ENCODE peak calls at places on chromosomes 7 and 10, in nine cellular contexts. I, Y, V, A, G, L, R, C and S are unnamed samples.

GRCh38 chr10:49104323-49104722 is 11.0 kb downstream of the VSTM4 start:
- DNase-seq in I (no peak), Y (no peak), V (no peak), A (no peak), G (no peak), L (no peak), R (no peak), C (no peak), S (no peak)

GRCh38 chr10:93749218-93749799 is 8.4 kb upstream of the LGI1 start:
- DNase-seq in I (no peak), Y (no peak), V (no peak), A (no peak), G (no peak), L (no peak), R (no peak), C (no peak), S (no peak)

GRCh38 chr10:690227-691161 is 1.0 kb upstream of the DIP2C start:
- DNase-seq in I (no peak), Y (peak), V (no peak), A (no peak), G (no peak), L (no peak), R (no peak), C (no peak), S (no peak)

GRCh38 chr10:4472190-4472904 is 353.7 kb upstream of the AKR1E2 start:
- DNase-seq in I (no peak), Y (no peak), V (no peak), A (no peak), G (no peak), L (no peak), R (no peak), C (no peak), S (no peak)

GRCh38 chr7:42494722-42495121 is 257.7 kb upstream of the GLI3 start:
- DNase-seq in I (no peak), Y (no peak), V (no peak), A (peak), G (peak), L (no peak), R (no peak), C (no peak), S (peak)

GRCh38 chr10:34018129-34018528 is 683.7 kb upstream of the NRP1 start:
- DNase-seq in I (no peak), Y (peak), V (no peak), A (no peak), G (peak), L (no peak), R (peak), C (no peak), S (no peak)

GRCh38 chr10:59865101-59865500 is 41.3 kb downstream of the CCDC6 start:
- DNase-seq in I (no peak), Y (peak), V (no peak), A (peak), G (no peak), L (no peak), R (peak), C (no peak), S (peak)

GRCh38 chr10:130141038-130141437 is 4.8 kb downstream of the GLRX3 start:
- DNase-seq in I (no peak), Y (no peak), V (no peak), A (no peak), G (no peak), L (no peak), R (no peak), C (no peak), S (no peak)

GRCh38 chr7:6030988-6031387 is at the start of gene ANKRD61:
- DNase-seq in I (no peak), Y (no peak), V (no peak), A (no peak), G (no peak), L (no peak), R (no peak), C (no peak), S (no peak)

GRCh38 chr7:51701935-51702334 is 385.3 kb upstream of the COBL start:
- DNase-seq in I (no peak), Y (no peak), V (no peak), A (no peak), G (no peak), L (no peak), R (no peak), C (no peak), S (no peak)

GRCh38 chr7:28807396-28807994 is 150.6 kb downstream of the TRIL start:
- DNase-seq in I (no peak), Y (no peak), V (no peak), A (no peak), G (peak), L (no peak), R (no peak), C (no peak), S (no peak)

GRCh38 chr7:26440253-26440992 is 148.8 kb downstream of the SNX10 start:
- DNase-seq in I (no peak), Y (no peak), V (no peak), A (no peak), G (no peak), L (no peak), R (no peak), C (no peak), S (no peak)

GRCh38 chr10:5043716-5044115 is 40.1 kb upstream of the AKR1C2 start:
- DNase-seq in I (no peak), Y (no peak), V (no peak), A (peak), G (no peak), L (peak), R (no peak), C (no peak), S (no peak)

GRCh38 chr10:104546756-104547155 is 94.3 kb upstream of the SORCS3 start:
- DNase-seq in I (no peak), Y (no peak), V (no peak), A (no peak), G (no peak), L (no peak), R (peak), C (no peak), S (no peak)

GRCh38 chr10:125121003-125121402 is 39.4 kb downstream of the CTBP2 start:
- DNase-seq in I (no peak), Y (no peak), V (no peak), A (peak), G (no peak), L (peak), R (no peak), C (no peak), S (peak)

GRCh38 chr10:35412336-35412735 is 76.0 kb downstream of the CCNY start:
- DNase-seq in I (no peak), Y (peak), V (no peak), A (no peak), G (no peak), L (no peak), R (no peak), C (no peak), S (no peak)

GRCh38 chr7:32102432-32102851 is 32.2 kb upstream of the PDE1C start:
- DNase-seq in I (no peak), Y (no peak), V (no peak), A (no peak), G (no peak), L (no peak), R (no peak), C (no peak), S (no peak)

GRCh38 chr10:16393271-16393858 is 43.4 kb upstream of the PTER start:
- DNase-seq in I (no peak), Y (no peak), V (no peak), A (no peak), G (no peak), L (no peak), R (no peak), C (no peak), S (no peak)

GRCh38 chr10:128734734-128735133 is 608.5 kb upstream of the MKI67 start:
- DNase-seq in I (no peak), Y (no peak), V (no peak), A (no peak), G (no peak), L (no peak), R (no peak), C (no peak), S (no peak)

GRCh38 chr10:110733256-110733952 is 89.3 kb downstream of the RBM20 start:
- DNase-seq in I (no peak), Y (no peak), V (no peak), A (peak), G (peak), L (no peak), R (no peak), C (no peak), S (no peak)

GRCh38 chr10:127679642-127680255 is 57.2 kb upstream of the FOXI2 start:
- DNase-seq in I (no peak), Y (no peak), V (no peak), A (no peak), G (no peak), L (no peak), R (no peak), C (no peak), S (no peak)

GRCh38 chr10:125213541-125214282 is 53.3 kb upstream of the CTBP2 start:
- DNase-seq in I (no peak), Y (no peak), V (no peak), A (peak), G (no peak), L (no peak), R (no peak), C (no peak), S (no peak)

GRCh38 chr10:34920578-34920977 is 105.5 kb upstream of the PARD3 start:
- DNase-seq in I (no peak), Y (no peak), V (no peak), A (no peak), G (no peak), L (no peak), R (no peak), C (no peak), S (no peak)

GRCh38 chr10:113492181-113492580 is 60.7 kb upstream of the HABP2 start:
- DNase-seq in I (no peak), Y (no peak), V (no peak), A (no peak), G (no peak), L (no peak), R (no peak), C (no peak), S (no peak)

GRCh38 chr10:113496124-113496523 is 56.7 kb upstream of the HABP2 start:
- DNase-seq in I (no peak), Y (no peak), V (no peak), A (no peak), G (no peak), L (peak), R (no peak), C (no peak), S (no peak)

GRCh38 chr10:113493943-113494342 is 58.9 kb upstream of the HABP2 start:
- DNase-seq in I (no peak), Y (no peak), V (no peak), A (no peak), G (no peak), L (no peak), R (peak), C (no peak), S (peak)

GRCh38 chr10:113494736-113495135 is 58.1 kb upstream of the HABP2 start:
- DNase-seq in I (no peak), Y (no peak), V (no peak), A (no peak), G (no peak), L (no peak), R (no peak), C (no peak), S (no peak)

GRCh38 chr10:113493195-113493594 is 59.7 kb upstream of the HABP2 start:
- DNase-seq in I (no peak), Y (peak), V (no peak), A (no peak), G (peak), L (no peak), R (no peak), C (no peak), S (peak)
- H3K27ac ChIP-seq in I (no peak), Y (no peak), V (no peak), A (no peak), G (no peak), L (peak), R (no peak), C (no peak), S (peak)

GRCh38 chr10:78959901-78960300 is 108.9 kb upstream of the ZMIZ1 start:
- DNase-seq in I (no peak), Y (peak), V (no peak), A (no peak), G (no peak), L (no peak), R (no peak), C (no peak), S (no peak)

GRCh38 chr10:78961760-78962159 is 107.0 kb upstream of the ZMIZ1 start:
- DNase-seq in I (no peak), Y (no peak), V (no peak), A (no peak), G (no peak), L (no peak), R (no peak), C (no peak), S (no peak)

GRCh38 chr10:78957471-78958039 is 111.2 kb upstream of the ZMIZ1 start:
- DNase-seq in I (no peak), Y (peak), V (no peak), A (no peak), G (peak), L (no peak), R (no peak), C (no peak), S (no peak)

GRCh38 chr10:78959217-78959616 is 109.5 kb upstream of the ZMIZ1 start:
- DNase-seq in I (no peak), Y (no peak), V (no peak), A (no peak), G (no peak), L (no peak), R (no peak), C (no peak), S (no peak)

DNA sequence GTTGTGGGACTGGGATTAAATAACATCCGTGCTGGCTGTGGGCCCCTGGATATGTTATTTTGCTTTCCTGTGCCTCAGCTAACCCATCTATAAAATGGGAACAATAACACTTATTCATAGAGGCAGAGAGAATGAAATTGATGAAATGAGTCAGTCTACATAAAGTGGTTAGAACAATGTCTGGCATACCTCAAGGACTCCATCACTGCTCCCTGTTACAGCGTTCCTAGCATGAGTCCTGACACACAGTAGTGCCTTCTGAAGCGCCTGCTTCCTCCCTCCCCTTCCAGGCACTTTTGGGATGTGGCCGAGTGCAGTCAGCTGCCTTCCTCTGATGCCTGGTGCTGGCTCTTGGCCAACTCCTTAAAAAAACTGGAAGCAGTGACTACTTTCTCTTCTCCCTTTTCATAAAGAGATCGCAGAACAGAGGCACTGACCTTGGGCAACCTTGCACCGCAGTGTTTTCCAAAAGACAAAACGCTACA is 108.4 kb upstream of the ZMIZ1 start:
- DNase-seq in I (no peak), Y (peak), V (no peak), A (peak), G (peak), L (peak), R (no peak), C (no peak), S (peak)
- H3K27ac ChIP-seq in I (no peak), Y (no peak), V (no peak), A (peak), G (no peak), L (no peak), R (peak), C (no peak), S (no peak)

DNA sequence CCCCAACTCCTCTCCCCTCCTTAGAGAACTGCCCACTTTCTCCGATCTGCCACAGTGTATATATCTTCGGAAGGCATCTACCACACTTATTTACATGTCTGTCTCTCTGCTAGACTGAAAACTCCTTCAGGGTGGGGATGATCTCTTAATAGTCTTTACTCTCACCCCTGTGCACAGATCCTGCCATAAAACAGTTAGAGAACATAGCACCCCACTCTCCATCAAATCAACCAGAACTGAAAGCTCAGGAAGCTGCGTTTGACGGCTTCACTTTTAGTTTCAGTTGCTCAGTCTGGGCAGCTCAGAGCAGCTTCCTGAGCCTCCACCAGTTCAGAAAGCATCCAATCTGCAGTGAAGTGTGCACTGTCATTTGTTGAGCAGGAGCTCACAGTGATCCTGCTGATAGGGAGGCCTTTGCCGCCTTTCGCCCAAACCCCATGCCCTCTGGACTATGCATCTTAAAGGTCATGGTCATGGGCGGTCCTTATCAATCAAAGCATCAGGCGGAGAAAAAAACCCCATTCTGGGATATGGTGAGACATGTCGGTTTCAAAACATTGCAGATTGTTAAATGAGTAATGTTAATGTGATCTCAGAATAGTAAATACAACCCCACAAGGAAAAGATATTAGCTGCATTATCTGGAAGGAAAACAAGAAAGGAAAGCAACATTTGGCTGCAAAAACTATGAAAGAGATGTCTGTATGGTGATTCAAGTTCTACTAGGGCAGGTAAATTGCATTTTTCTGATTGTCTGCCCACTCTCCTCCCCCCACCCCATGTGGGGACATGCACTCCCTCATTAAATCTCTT is 167.1 kb upstream of the ADO start:
- DNase-seq in I (no peak), Y (peak), V (peak), A (peak), G (peak), L (no peak), R (no peak), C (peak), S (peak)
- H3K27ac ChIP-seq in I (no peak), Y (peak), V (peak), A (peak), G (peak), L (peak), R (no peak), C (peak), S (peak)

GRCh38 chr7:142859411-142859810 is 4.5 kb downstream of the EPHB6 start:
- DNase-seq in I (no peak), Y (no peak), V (no peak), A (no peak), G (no peak), L (no peak), R (no peak), C (no peak), S (no peak)
- H3K27ac ChIP-seq in I (no peak), Y (no peak), V (no peak), A (no peak), G (no peak), L (no peak), R (no peak), C (no peak), S (no peak)

GRCh38 chr7:17557305-17557704 is 258.9 kb downstream of the AHR start:
- DNase-seq in I (no peak), Y (peak), V (no peak), A (no peak), G (no peak), L (no peak), R (no peak), C (no peak), S (no peak)
- H3K27ac ChIP-seq in I (no peak), Y (no peak), V (no peak), A (peak), G (no peak), L (peak), R (peak), C (no peak), S (peak)

DNA sequence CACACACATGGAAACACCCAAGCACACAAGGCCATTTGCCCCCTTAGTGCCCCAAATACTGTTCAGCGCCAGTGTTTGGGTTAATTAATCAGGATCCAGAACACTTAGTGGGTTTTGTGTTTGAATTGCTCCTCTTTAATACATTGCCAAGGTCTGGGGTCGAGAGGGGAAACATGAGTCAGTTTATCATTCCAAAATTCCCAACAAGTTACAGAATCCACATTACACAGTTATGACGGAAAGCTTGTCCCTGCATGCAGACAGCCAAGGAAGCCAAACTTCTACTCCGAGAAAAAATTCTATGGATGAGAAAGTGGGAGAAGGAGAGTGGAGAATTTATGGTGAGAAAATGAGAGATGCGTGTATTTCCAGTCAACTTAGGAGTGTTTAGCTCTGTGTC is 189.0 kb downstream of the NPSR1 start:
- DNase-seq in I (no peak), Y (no peak), V (no peak), A (no peak), G (no peak), L (no peak), R (no peak), C (no peak), S (no peak)
- H3K27ac ChIP-seq in I (no peak), Y (no peak), V (no peak), A (no peak), G (no peak), L (no peak), R (peak), C (no peak), S (no peak)

GRCh38 chr10:112390125-112390703 is 16.3 kb downstream of the ACSL5 start:
- DNase-seq in I (no peak), Y (no peak), V (no peak), A (no peak), G (no peak), L (no peak), R (no peak), C (no peak), S (no peak)
- H3K27ac ChIP-seq in I (no peak), Y (no peak), V (no peak), A (no peak), G (no peak), L (no peak), R (no peak), C (peak), S (peak)

DNA sequence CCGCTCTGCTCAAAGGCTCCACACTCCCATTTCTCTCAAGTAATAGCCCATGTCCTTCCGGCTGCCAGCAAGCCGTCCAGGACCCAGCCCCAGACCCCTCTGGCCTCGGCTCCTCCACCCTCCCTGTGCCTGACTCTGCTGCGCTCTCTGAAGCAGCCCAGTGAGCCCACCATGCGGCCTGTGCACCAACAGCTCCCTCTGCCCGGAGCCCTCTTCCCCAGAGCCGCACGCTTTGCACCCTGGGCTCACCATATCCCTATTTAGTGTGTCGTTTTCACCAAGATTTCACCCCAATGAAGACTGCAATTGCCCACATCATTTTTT is 35.0 kb downstream of the STK32C start:
- DNase-seq in I (no peak), Y (no peak), V (no peak), A (no peak), G (no peak), L (no peak), R (no peak), C (no peak), S (no peak)
- H3K27ac ChIP-seq in I (no peak), Y (no peak), V (no peak), A (no peak), G (no peak), L (no peak), R (no peak), C (no peak), S (no peak)